ENCODE peak calls at places on chromosomes 11 and 22, in five cellular contexts. J, Q, D, K and N are unnamed samples.

GRCh38 chr11:19405966-19406365 is 165.2 kb upstream of the E2F8 start:
- DNase-seq in J (no peak), Q (no peak), D (no peak), K (no peak), N (no peak)

GRCh38 chr11:99019676-99020075 is 1.1 kb upstream of the CNTN5 start:
- DNase-seq in J (no peak), Q (no peak), D (no peak), K (no peak), N (no peak)

GRCh38 chr11:9438611-9439010 is 22.2 kb upstream of the ZNF143 start:
- DNase-seq in J (no peak), Q (no peak), D (peak), K (no peak), N (no peak)

GRCh38 chr22:37012262-37012904 is 6.9 kb downstream of the TST start:
- DNase-seq in J (no peak), Q (peak), D (no peak), K (no peak), N (no peak)

GRCh38 chr22:29030618-29031235 is 30.9 kb downstream of the C22orf31 start:
- DNase-seq in J (no peak), Q (peak), D (peak), K (no peak), N (peak)

GRCh38 chr11:130442728-130443127 is 5.7 kb upstream of the ADAMTS15 start:
- DNase-seq in J (no peak), Q (no peak), D (peak), K (no peak), N (no peak)

GRCh38 chr11:72433455-72434061 is 773 bp downstream of the CLPB start:
- DNase-seq in J (no peak), Q (no peak), D (no peak), K (no peak), N (no peak)

GRCh38 chr22:48098243-48098935 is 1335.9 kb downstream of the TBC1D22A start:
- DNase-seq in J (no peak), Q (no peak), D (no peak), K (no peak), N (no peak)

GRCh38 chr11:64379817-64380709 is 21.1 kb downstream of the RPS6KA4 start:
- DNase-seq in J (no peak), Q (no peak), D (no peak), K (no peak), N (no peak)

GRCh38 chr22:21639359-21639758 is 2.7 kb upstream of the SDF2L1 start:
- DNase-seq in J (no peak), Q (no peak), D (no peak), K (no peak), N (no peak)

GRCh38 chr22:43533131-43533530 is 121.3 kb downstream of the MPPED1 start:
- DNase-seq in J (no peak), Q (no peak), D (no peak), K (no peak), N (no peak)

GRCh38 chr11:58659404-58659803 is 36.9 kb downstream of the CNTF start:
- DNase-seq in J (no peak), Q (no peak), D (no peak), K (no peak), N (no peak)

GRCh38 chr11:8267831-8268529 is 4.3 kb upstream of the LMO1 start:
- DNase-seq in J (no peak), Q (no peak), D (no peak), K (no peak), N (no peak)

GRCh38 chr11:113373306-113373705 is 14.3 kb upstream of the ANKK1 start:
- DNase-seq in J (no peak), Q (no peak), D (peak), K (no peak), N (no peak)

GRCh38 chr22:30922151-30922611 is 46.4 kb downstream of the MORC2 start:
- DNase-seq in J (no peak), Q (peak), D (peak), K (peak), N (no peak)

GRCh38 chr11:133951484-133952198 is 5.1 kb downstream of the IGSF9B start:
- DNase-seq in J (no peak), Q (no peak), D (peak), K (no peak), N (no peak)

GRCh38 chr11:114121138-114121537 is 61.6 kb downstream of the ZBTB16 start:
- DNase-seq in J (no peak), Q (no peak), D (no peak), K (no peak), N (no peak)

GRCh38 chr11:3810951-3811350 is 2.6 kb downstream of the PGAP2 start:
- DNase-seq in J (no peak), Q (no peak), D (peak), K (no peak), N (no peak)

GRCh38 chr11:102470257-102470656 is 17.7 kb upstream of the TMEM123 start:
- DNase-seq in J (no peak), Q (no peak), D (no peak), K (no peak), N (no peak)

GRCh38 chr11:104918113-104918824 is 20.0 kb upstream of the CASP12 start:
- DNase-seq in J (peak), Q (no peak), D (peak), K (peak), N (no peak)

GRCh38 chr11:16809901-16810668 is 71.6 kb downstream of the C11orf58 start:
- DNase-seq in J (no peak), Q (no peak), D (peak), K (no peak), N (no peak)

GRCh38 chr22:23678133-23678532 is 12.7 kb upstream of the RGL4 start:
- DNase-seq in J (no peak), Q (no peak), D (no peak), K (no peak), N (no peak)

GRCh38 chr11:1918436-1919315 is 827 bp upstream of the TNNT3 start:
- DNase-seq in J (no peak), Q (no peak), D (no peak), K (no peak), N (no peak)

GRCh38 chr11:39810358-39810757 is 1649.1 kb downstream of the LRRC4C start:
- DNase-seq in J (no peak), Q (no peak), D (no peak), K (no peak), N (no peak)

GRCh38 chr22:31082606-31083376 is 1.7 kb downstream of the SMTN start:
- DNase-seq in J (no peak), Q (peak), D (peak), K (no peak), N (no peak)

GRCh38 chr11:74636633-74637184 is 44.3 kb downstream of the POLD3 start:
- DNase-seq in J (peak), Q (no peak), D (peak), K (no peak), N (peak)

GRCh38 chr11:6737872-6738466 is 33.8 kb downstream of the OR2AG2 start:
- DNase-seq in J (no peak), Q (peak), D (peak), K (no peak), N (no peak)

GRCh38 chr22:49037701-49038245 is 789.9 kb downstream of the BRD1 start:
- DNase-seq in J (no peak), Q (no peak), D (no peak), K (no peak), N (no peak)

GRCh38 chr11:120061036-120061760 is 76.7 kb downstream of the TRIM29 start:
- DNase-seq in J (no peak), Q (no peak), D (no peak), K (no peak), N (no peak)

GRCh38 chr22:22590136-22590891 is 31.2 kb upstream of the PRAME start:
- DNase-seq in J (no peak), Q (no peak), D (no peak), K (no peak), N (no peak)

GRCh38 chr11:95322546-95322945 is 91.5 kb upstream of the SESN3 start:
- DNase-seq in J (no peak), Q (no peak), D (peak), K (no peak), N (no peak)

GRCh38 chr11:57482782-57483569 is 22.6 kb downstream of the RTN4RL2 start:
- DNase-seq in J (no peak), Q (peak), D (peak), K (no peak), N (no peak)
- TF ChIP-seq CTCF in J (peak), Q (peak), D (peak), K (peak), N (peak)

GRCh38 chr11:68683086-68683951 is 1.0 kb upstream of the GAL start:
- DNase-seq in J (no peak), Q (no peak), D (no peak), K (no peak), N (no peak)

GRCh38 chr11:68684385-68685356 is at the start of gene GAL:
- DNase-seq in J (no peak), Q (no peak), D (no peak), K (no peak), N (no peak)

GRCh38 chr11:68682531-68682931 is 1.8 kb upstream of the GAL start:
- DNase-seq in J (no peak), Q (no peak), D (peak), K (no peak), N (no peak)

GRCh38 chr11:68685656-68686380 is 1.5 kb downstream of the GAL start:
- DNase-seq in J (no peak), Q (no peak), D (no peak), K (no peak), N (no peak)

DNA sequence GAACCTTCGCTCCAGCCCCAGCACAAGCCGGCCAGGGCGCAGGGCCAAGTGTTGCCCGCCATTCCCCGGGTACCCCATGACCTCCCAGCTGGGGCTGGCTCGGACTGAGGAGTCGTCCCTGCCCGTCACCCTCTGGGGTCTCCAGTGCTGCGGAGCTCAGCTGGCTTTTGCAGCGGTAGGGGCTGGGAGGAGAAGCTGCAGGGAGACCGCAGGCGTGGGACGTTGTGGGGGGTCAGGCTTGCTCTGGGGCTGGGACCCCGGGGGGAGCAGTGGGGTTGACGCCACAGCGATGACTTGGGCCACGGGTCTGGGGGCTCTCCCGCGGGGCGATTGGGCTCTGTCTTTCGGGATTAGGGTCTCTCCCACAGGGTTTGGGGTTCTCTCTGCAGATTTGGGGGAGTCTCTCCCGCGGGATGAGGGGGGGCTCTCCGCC is 376 bp upstream of the GAL start:
- DNase-seq in J (no peak), Q (no peak), D (no peak), K (no peak), N (no peak)
- H3K4me3 ChIP-seq in J (no peak), Q (peak), D (no peak), K (peak), N (no peak)

GRCh38 chr11:281486-282161 is 3.4 kb downstream of the NLRP6 start:
- DNase-seq in J (no peak), Q (no peak), D (no peak), K (no peak), N (no peak)

GRCh38 chr11:278001-278951 is at the start of gene NLRP6:
- DNase-seq in J (no peak), Q (no peak), D (no peak), K (no peak), N (no peak)

GRCh38 chr11:280762-281485 is 2.7 kb downstream of the NLRP6 start:
- DNase-seq in J (no peak), Q (no peak), D (no peak), K (no peak), N (no peak)

GRCh38 chr11:279040-279965 is 1.1 kb downstream of the NLRP6 start:
- DNase-seq in J (no peak), Q (no peak), D (no peak), K (no peak), N (no peak)

DNA sequence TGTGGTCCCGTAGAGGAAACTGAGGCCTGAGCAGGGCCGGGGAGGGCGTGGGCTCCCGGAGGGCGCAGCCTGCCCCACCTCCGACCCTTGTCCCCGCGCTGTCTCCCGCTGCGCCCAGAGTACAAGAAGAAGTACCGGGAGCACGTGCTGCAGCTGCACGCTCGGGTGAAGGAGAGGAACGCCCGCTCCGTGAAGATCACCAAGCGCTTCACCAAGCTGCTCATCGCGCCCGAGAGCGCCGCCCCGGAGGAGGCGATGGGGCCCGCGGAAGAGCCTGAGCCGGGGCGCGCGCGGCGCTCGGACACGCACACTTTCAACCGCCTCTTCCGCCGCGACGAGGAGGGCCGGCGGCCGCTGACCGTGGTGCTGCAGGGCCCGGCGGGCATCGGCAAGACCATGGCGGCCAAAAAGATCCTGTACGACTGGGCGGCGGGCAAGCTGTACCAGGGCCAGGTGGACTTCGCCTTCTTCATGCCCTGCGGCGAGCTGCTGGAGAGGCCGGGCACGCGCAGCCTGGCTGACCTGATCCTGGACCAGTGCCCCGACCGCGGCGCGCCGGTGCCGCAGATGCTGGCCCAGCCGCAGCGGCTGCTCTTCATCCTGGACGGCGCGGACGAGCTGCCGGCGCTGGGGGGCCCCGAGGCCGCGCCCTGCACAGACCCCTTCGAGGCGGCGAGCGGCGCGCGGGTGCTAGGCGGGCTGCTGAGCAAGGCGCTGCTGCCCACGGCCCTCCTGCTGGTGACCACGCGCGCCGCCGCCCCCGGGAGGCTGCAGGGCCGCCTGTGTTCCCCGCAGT is 2.0 kb downstream of the NLRP6 start:
- DNase-seq in J (no peak), Q (no peak), D (peak), K (no peak), N (no peak)
- TF ChIP-seq CTCF in J (no peak), Q (no peak), D (no peak), K (no peak), N (no peak)

GRCh38 chr11:115965754-115966504 is 461.7 kb upstream of the CADM1 start:
- DNase-seq in J (no peak), Q (no peak), D (peak), K (no peak), N (no peak)

GRCh38 chr11:115961168-115962003 is 457.2 kb upstream of the CADM1 start:
- DNase-seq in J (no peak), Q (no peak), D (no peak), K (no peak), N (no peak)

GRCh38 chr11:115964091-115964490 is 459.9 kb upstream of the CADM1 start:
- DNase-seq in J (peak), Q (no peak), D (peak), K (no peak), N (no peak)

GRCh38 chr11:115959098-115959497 is 454.9 kb upstream of the CADM1 start:
- DNase-seq in J (no peak), Q (no peak), D (no peak), K (no peak), N (no peak)

GRCh38 chr11:115963170-115963569 is 459.0 kb upstream of the CADM1 start:
- DNase-seq in J (no peak), Q (no peak), D (no peak), K (no peak), N (no peak)
- H3K4me3 ChIP-seq in J (no peak), Q (no peak), D (no peak), K (no peak), N (no peak)

GRCh38 chr11:34502949-34503348 is 10.6 kb downstream of the ELF5 start:
- DNase-seq in J (no peak), Q (no peak), D (peak), K (no peak), N (no peak)
- TF ChIP-seq CTCF in J (peak), Q (no peak), D (no peak), K (no peak), N (no peak)